ENCODE peak calls at places on chromosomes 4 and X, in six cellular contexts. Z is left lung, D is IMR-90, E is GM23248, T is PC-9, P is retinal pigment epithelial cell. W is an unnamed sample.

GRCh38 chrX:37423864-37424569 is 74.9 kb downstream of the PRRG1 start:
- DNase-seq in Z (no peak), D (peak; percentile 29), E (no peak), T (peak; percentile 39), P (peak; percentile 21), W (peak; percentile 39)

GRCh38 chr4:1340861-1341260 is 6.1 kb upstream of the UVSSA start:
- DNase-seq in Z (no peak), D (no peak), E (no peak), T (no peak), P (no peak), W (no peak)

GRCh38 chrX:1535241-1536041 is 1.5 kb downstream of the P2RY8 start:
- DNase-seq in Z (peak; percentile 60), D (no peak), E (no peak), T (no peak), P (no peak), W (no peak)

GRCh38 chr4:53905935-53906377 is 158.4 kb downstream of the CHIC2 start:
- DNase-seq in Z (no peak), D (peak; percentile 78), E (peak; percentile 73), T (no peak), P (peak; percentile 39), W (peak; percentile 78)

GRCh38 chrX:26783512-26784225 is 567.7 kb downstream of the MAGEB5 start:
- DNase-seq in Z (no peak), D (peak; percentile 11), E (peak; percentile 48), T (no peak), P (no peak), W (peak; percentile 0)

GRCh38 chrX:20459410-20460350 is 193.0 kb upstream of the RPS6KA3 start:
- DNase-seq in Z (no peak), D (no peak), E (no peak), T (no peak), P (no peak), W (no peak)

GRCh38 chr4:3871181-3871852 is 105.1 kb downstream of the ADRA2C start:
- DNase-seq in Z (peak; percentile 20), D (no peak), E (peak; percentile 42), T (no peak), P (no peak), W (no peak)

GRCh38 chr4:8578717-8579116 is 1.5 kb upstream of the GPR78 start:
- DNase-seq in Z (no peak), D (no peak), E (no peak), T (no peak), P (no peak), W (no peak)

GRCh38 chrX:69158166-69159040 is 6.8 kb downstream of the PJA1 start:
- DNase-seq in Z (no peak), D (peak; percentile 85), E (peak; percentile 72), T (peak; percentile 62), P (peak; percentile 38), W (peak; percentile 35)

GRCh38 chrX:146956760-146957159 is 142.2 kb upstream of the CXorf51A start:
- DNase-seq in Z (no peak), D (no peak), E (no peak), T (no peak), P (no peak), W (no peak)

GRCh38 chr4:4386296-4386735 is 586 bp upstream of the NSG1 start:
- DNase-seq in Z (no peak), D (no peak), E (no peak), T (no peak), P (no peak), W (no peak)

GRCh38 chrX:119272882-119273806 is 37.1 kb downstream of the PGRMC1 start:
- DNase-seq in Z (peak; percentile 51), D (peak; percentile 21), E (peak; percentile 56), T (no peak), P (peak; percentile 16), W (peak; percentile 46)

GRCh38 chr4:15963001-15963451 is at the start of gene FGFBP2:
- DNase-seq in Z (no peak), D (peak; percentile 44), E (peak; percentile 78), T (no peak), P (no peak), W (peak; percentile 42)

GRCh38 chrX:39903343-39903742 is 194.4 kb downstream of the BCOR start:
- DNase-seq in Z (no peak), D (peak; percentile 75), E (peak; percentile 77), T (no peak), P (no peak), W (peak; percentile 89)

GRCh38 chrX:23333842-23334535 is 660 bp upstream of the PTCHD1 start:
- DNase-seq in Z (no peak), D (no peak), E (no peak), T (no peak), P (no peak), W (no peak)

GRCh38 chrX:23334536-23334870 is at the start of gene PTCHD1:
- DNase-seq in Z (no peak), D (no peak), E (no peak), T (no peak), P (no peak), W (no peak)

GRCh38 chrX:23332888-23333821 is 1.5 kb upstream of the PTCHD1 start:
- DNase-seq in Z (no peak), D (no peak), E (no peak), T (no peak), P (no peak), W (no peak)

GRCh38 chrX:23332101-23332887 is 2.4 kb upstream of the PTCHD1 start:
- DNase-seq in Z (no peak), D (no peak), E (no peak), T (no peak), P (no peak), W (no peak)

DNA sequence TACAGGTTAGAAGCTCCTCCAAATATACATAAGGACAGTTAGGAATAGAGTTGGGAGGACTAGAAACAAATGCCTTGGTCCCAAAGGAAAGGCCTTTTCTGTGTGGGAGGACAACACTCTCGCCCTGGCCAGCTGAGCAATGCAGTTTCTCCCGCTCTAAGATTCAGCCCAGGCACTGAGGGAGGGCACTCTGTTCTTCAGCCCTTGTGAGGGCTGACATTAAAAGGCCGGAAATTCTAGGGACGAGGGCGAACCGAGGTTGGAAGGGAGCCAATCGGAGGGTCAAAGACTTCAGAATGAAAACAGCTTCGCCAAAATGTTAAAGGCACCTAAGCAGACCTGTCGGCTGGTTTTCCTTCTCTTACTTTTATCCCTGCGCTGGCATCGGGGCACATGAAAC is 2.9 kb upstream of the PTCHD1 start:
- DNase-seq in Z (no peak), D (no peak), E (no peak), T (no peak), P (no peak), W (no peak)
- H3K4me3 ChIP-seq in Z (no peak overlapping the region), D (no peak overlapping the region), E (no peak overlapping the region), T (no peak overlapping the region), P (no peak overlapping the region), W (no peak overlapping the region)

DNA sequence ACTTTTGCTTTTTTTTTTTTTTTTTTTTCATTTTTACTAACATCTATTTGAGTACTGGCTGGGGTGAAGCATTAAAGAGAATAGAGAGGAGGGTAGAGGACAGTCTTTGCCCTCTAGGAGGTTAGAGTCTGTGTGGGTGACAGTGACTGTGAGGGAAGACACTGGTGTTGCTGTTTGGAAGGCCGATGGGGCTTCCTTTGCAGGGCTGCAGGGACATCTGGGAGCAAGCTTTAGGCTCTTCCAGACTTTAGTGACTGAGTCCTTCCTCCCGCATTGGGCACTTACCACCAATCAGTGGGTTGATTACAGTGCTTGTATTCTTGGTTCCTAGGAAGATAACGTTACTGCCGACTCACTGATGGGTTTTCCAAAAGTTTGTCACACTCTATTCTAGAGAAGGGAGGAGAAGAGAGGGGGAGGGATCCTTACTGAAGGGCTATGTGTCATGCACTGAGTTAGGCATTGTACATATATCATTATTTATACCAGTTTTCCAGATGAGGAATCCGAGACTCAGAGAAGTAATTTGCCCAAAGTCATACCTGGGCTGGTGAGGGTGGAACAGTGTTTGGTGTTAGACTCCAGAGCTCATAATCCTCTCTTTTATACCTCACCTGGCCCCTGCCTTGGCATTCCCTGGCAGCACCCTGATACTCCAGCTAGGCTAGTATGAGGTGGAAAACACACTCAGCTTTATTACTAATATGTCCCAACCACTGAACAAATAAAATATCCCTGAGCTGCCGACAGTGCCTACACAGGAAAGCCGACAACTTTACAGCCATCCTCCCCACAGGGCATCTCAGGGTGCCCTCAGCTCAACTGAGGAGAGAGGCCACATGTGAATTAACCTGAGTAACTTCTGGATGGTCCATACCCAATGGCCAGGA is 3.8 kb downstream of the CHST7 start:
- DNase-seq in Z (no peak), D (peak; percentile 75), E (peak; percentile 74), T (no peak), P (no peak), W (peak; percentile 24)
- H3K4me3 ChIP-seq in Z (no peak overlapping the region), D (no peak overlapping the region), E (peak overlapping the region; percentile 79), T (no peak overlapping the region), P (no peak overlapping the region), W (no peak overlapping the region)

DNA sequence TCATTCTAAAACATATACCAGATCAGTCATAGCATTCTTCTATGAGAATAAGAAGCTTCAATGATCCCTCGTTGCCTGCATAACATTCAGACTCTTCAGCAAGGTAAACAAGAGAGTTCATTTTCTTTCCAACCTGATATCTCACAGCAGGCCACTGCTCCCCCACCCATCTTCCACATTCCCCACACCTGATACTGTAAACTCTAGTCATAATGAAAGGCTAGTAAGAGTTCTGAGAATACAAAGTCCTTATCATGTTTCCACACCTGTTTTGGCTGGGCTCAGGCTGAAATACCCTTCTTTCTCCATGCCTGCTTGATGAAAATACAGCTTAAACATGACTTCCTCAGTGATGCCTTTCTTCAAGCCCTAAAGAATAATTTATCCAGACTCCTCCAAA is 2.3 kb upstream of the AASDH start:
- DNase-seq in Z (no peak), D (no peak), E (no peak), T (no peak), P (no peak), W (no peak)
- H3K4me3 ChIP-seq in Z (no peak overlapping the region), D (no peak overlapping the region), E (no peak overlapping the region), T (no peak overlapping the region), P (no peak overlapping the region), W (no peak overlapping the region)

DNA sequence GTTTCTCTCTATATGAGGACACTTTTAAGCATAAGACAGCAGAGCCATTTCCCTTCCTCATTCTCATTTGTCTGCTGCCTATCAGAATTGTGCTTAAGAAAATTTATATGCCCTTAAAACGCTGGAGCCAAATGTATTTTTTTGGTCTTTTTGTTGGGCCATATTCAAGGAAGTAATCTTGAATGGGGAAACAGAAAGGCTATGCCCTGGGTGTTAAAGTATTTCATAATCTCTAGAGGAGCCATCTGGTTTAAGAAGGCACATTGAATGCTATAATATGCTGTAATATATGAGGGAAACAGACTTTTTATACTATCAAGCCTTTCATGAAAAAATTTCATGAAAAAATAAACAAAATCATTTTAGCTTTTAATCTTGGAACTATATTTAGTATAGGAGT is 4.3 kb downstream of the DMD start:
- DNase-seq in Z (no peak), D (peak; percentile 6), E (no peak), T (no peak), P (no peak), W (no peak)
- H3K4me3 ChIP-seq in Z (no peak overlapping the region), D (no peak overlapping the region), E (no peak overlapping the region), T (no peak overlapping the region), P (no peak overlapping the region), W (no peak overlapping the region)

GRCh38 chrX:101740642-101741041 is 81.0 kb upstream of the ARMCX2 start:
- DNase-seq in Z (no peak), D (no peak), E (no peak), T (no peak), P (no peak), W (no peak)

GRCh38 chrX:101745046-101745445 is 85.4 kb upstream of the ARMCX2 start:
- DNase-seq in Z (no peak), D (no peak), E (no peak), T (no peak), P (no peak), W (no peak)

GRCh38 chrX:101749436-101749835 is 89.8 kb upstream of the ARMCX2 start:
- DNase-seq in Z (no peak), D (no peak), E (peak; percentile 29), T (no peak), P (no peak), W (peak; percentile 0)

GRCh38 chrX:101744085-101744484 is 84.4 kb upstream of the ARMCX2 start:
- DNase-seq in Z (no peak), D (no peak), E (peak; percentile 2), T (no peak), P (no peak), W (peak; percentile 8)
- H3K4me3 ChIP-seq in Z (no peak overlapping the region), D (no peak overlapping the region), E (no peak overlapping the region), T (no peak overlapping the region), P (no peak overlapping the region), W (no peak overlapping the region)

W was measured in AG10803.